ENCODE peak calls at places on chromosomes 13 and 19, in nine cellular contexts. A, D, S, R, J, V, U, P and G are unnamed samples.

GRCh38 chr19:15315101-15315500 is 17.2 kb downstream of the BRD4 start:
- DNase-seq in V (peak), D (no peak), A (peak), P (no peak), S (no peak), J (no peak), U (no peak), R (no peak), G (no peak)

GRCh38 chr13:46797468-46798237 is 692 bp upstream of the ESD start:
- DNase-seq in S (no peak), P (no peak), U (no peak), V (no peak), D (no peak), J (no peak), A (no peak), R (peak), G (no peak)

GRCh38 chr19:45789035-45789786 is 3.4 kb downstream of the DMWD start:
- DNase-seq in S (no peak), A (no peak), R (no peak), P (no peak), U (no peak), D (no peak), V (no peak), J (no peak), G (no peak)

GRCh38 chr13:85528578-85529215 is 270.5 kb downstream of the SLITRK6 start:
- DNase-seq in R (no peak), S (no peak), V (no peak), A (no peak), P (no peak), U (no peak), J (no peak), D (peak), G (no peak)

GRCh38 chr13:108328848-108329247 is 59.3 kb downstream of the TNFSF13B start:
- DNase-seq in U (no peak), R (no peak), A (no peak), D (no peak), J (no peak), V (no peak), P (no peak), S (no peak), G (no peak)

GRCh38 chr13:47332149-47332548 is 435.3 kb upstream of the HTR2A start:
- DNase-seq in V (no peak), J (no peak), P (no peak), U (no peak), D (no peak), A (peak), R (no peak), S (no peak), G (no peak)

GRCh38 chr19:28463493-28464053 is 749.4 kb downstream of the UQCRFS1 start:
- DNase-seq in P (no peak), U (no peak), J (no peak), V (no peak), A (no peak), R (no peak), S (no peak), D (no peak), G (no peak)

GRCh38 chr13:45119469-45119989 is 781 bp upstream of the GTF2F2 start:
- DNase-seq in D (peak), P (no peak), U (no peak), S (no peak), A (peak), J (peak), V (no peak), R (peak), G (no peak)